ENCODE peak calls at places on chromosomes 7 and 10, in four cellular contexts. H is T-helper 9 cell, F is endothelial cell, K is left cardiac atrium. M is an unnamed sample.

GRCh38 chr7:89085580-89085979 is 290.0 kb upstream of the TEX47 start:
- DNase-seq in H (no peak), K (no peak), F (no peak), M (no peak)

GRCh38 chr10:129169115-129169514 is 297.9 kb upstream of the MGMT start:
- DNase-seq in F (no peak), K (no peak), H (no peak), M (no peak)

GRCh38 chr7:5283421-5284303 is 919 bp downstream of the SLC29A4 start:
- DNase-seq in H (no peak), K (no peak), F (no peak), M (no peak)

GRCh38 chr7:41629711-41630111 is 73.2 kb downstream of the INHBA start:
- DNase-seq in K (no peak), F (no peak), H (no peak), M (no peak)

GRCh38 chr10:85225311-85225710 is 896.9 kb downstream of the CCSER2 start:
- DNase-seq in F (no peak), K (no peak), H (no peak), M (no peak)

GRCh38 chr7:47764746-47765145 is 182.8 kb upstream of the TNS3 start:
- DNase-seq in K (no peak), F (no peak), H (no peak), M (no peak)

GRCh38 chr10:112880633-112881530 is 69.2 kb upstream of the TCF7L2 start:
- DNase-seq in K (no peak), F (no peak), H (no peak), M (no peak)

GRCh38 chr10:73837072-73837471 is 25.7 kb upstream of the NDST2 start:
- DNase-seq in F (no peak), H (no peak), K (no peak), M (no peak)

GRCh38 chr7:115679976-115680375 is 350.6 kb downstream of the TFEC start:
- DNase-seq in K (no peak), H (no peak), F (peak; percentile 50), M (no peak)

M was measured in cortex of kidney.